ENCODE peak calls at places on chromosomes 16 and 17, in four cellular contexts. One of them, this sample, is unnamed.

GRCh38 chr16:77888786-77889185 is 100.4 kb downstream of the VAT1L start:
- DNase-seq in HFFc6: no peak
- DNase-seq in omental fat pad: no peak
- DNase-seq in MCF 10A: no peak
- DNase-seq in this sample: no peak

GRCh38 chr16:29824589-29825144 is 4.4 kb downstream of the MVP start:
- DNase-seq in HFFc6: peak; percentile 82
- DNase-seq in omental fat pad: no peak
- DNase-seq in MCF 10A: peak; percentile 77
- DNase-seq in this sample: no peak

GRCh38 chr16:3716831-3717234 is 491 bp downstream of the TRAP1 start:
- DNase-seq in HFFc6: no peak
- DNase-seq in omental fat pad: no peak
- DNase-seq in MCF 10A: peak; percentile 50
- DNase-seq in this sample: no peak

GRCh38 chr17:53496356-53496755 is 326.4 kb upstream of the KIF2B start:
- DNase-seq in HFFc6: no peak
- DNase-seq in omental fat pad: no peak
- DNase-seq in MCF 10A: no peak
- DNase-seq in this sample: no peak

GRCh38 chr17:83199500-83200201 is 120.2 kb downstream of the METRNL start:
- DNase-seq in HFFc6: peak; percentile 47
- DNase-seq in omental fat pad: peak; percentile 22
- DNase-seq in MCF 10A: no peak
- DNase-seq in this sample: no peak

GRCh38 chr17:19647697-19648474 is 665 bp upstream of the ALDH3A2 start:
- DNase-seq in HFFc6: peak; percentile 58
- DNase-seq in omental fat pad: peak; percentile 49
- DNase-seq in MCF 10A: peak; percentile 82
- DNase-seq in this sample: peak; percentile 94

GRCh38 chr17:77318491-77319210 is 177.9 kb downstream of the SEC14L1 start:
- DNase-seq in HFFc6: no peak
- DNase-seq in omental fat pad: no peak
- DNase-seq in MCF 10A: peak; percentile 34
- DNase-seq in this sample: no peak

GRCh38 chr17:63623786-63624185 is 1.6 kb downstream of the MAP3K3 start:
- DNase-seq in HFFc6: no peak
- DNase-seq in omental fat pad: no peak
- DNase-seq in MCF 10A: no peak
- DNase-seq in this sample: no peak

GRCh38 chr17:50831430-50832064 is 3.8 kb upstream of the WFIKKN2 start:
- DNase-seq in HFFc6: no peak
- DNase-seq in omental fat pad: no peak
- DNase-seq in MCF 10A: no peak
- DNase-seq in this sample: no peak

GRCh38 chr17:21263351-21263750 is 10.1 kb upstream of the NATD1 start:
- DNase-seq in HFFc6: no peak
- DNase-seq in omental fat pad: no peak
- DNase-seq in MCF 10A: peak; percentile 94
- DNase-seq in this sample: no peak

GRCh38 chr17:82497483-82498405 is 21.8 kb upstream of the FOXK2 start:
- DNase-seq in HFFc6: peak; percentile 56
- DNase-seq in omental fat pad: no peak
- DNase-seq in MCF 10A: peak; percentile 22
- DNase-seq in this sample: no peak

GRCh38 chr16:88973007-88973410 is 4.0 kb downstream of the CBFA2T3 start:
- DNase-seq in HFFc6: no peak
- DNase-seq in omental fat pad: no peak
- DNase-seq in MCF 10A: no peak
- DNase-seq in this sample: no peak

GRCh38 chr17:76438906-76439305 is 14.0 kb downstream of the UBE2O start:
- DNase-seq in HFFc6: no peak
- DNase-seq in omental fat pad: no peak
- DNase-seq in MCF 10A: no peak
- DNase-seq in this sample: no peak

GRCh38 chr17:7016886-7017826 is 4.7 kb downstream of the RNASEK start:
- DNase-seq in HFFc6: no peak
- DNase-seq in omental fat pad: no peak
- DNase-seq in MCF 10A: no peak
- DNase-seq in this sample: no peak

GRCh38 chr16:58402796-58403195 is 10.5 kb downstream of the GINS3 start:
- DNase-seq in HFFc6: no peak
- DNase-seq in omental fat pad: no peak
- DNase-seq in MCF 10A: no peak
- DNase-seq in this sample: no peak

GRCh38 chr17:61337247-61337812 is 62.3 kb upstream of the TBX2 start:
- DNase-seq in HFFc6: no peak
- DNase-seq in omental fat pad: no peak
- DNase-seq in MCF 10A: no peak
- DNase-seq in this sample: no peak

GRCh38 chr17:19342611-19343255 is 19.8 kb downstream of the B9D1 start:
- DNase-seq in HFFc6: no peak
- DNase-seq in omental fat pad: no peak
- DNase-seq in MCF 10A: no peak
- DNase-seq in this sample: no peak

GRCh38 chr16:86510465-86511261 is at the start of gene FOXF1:
- DNase-seq in HFFc6: peak; percentile 57
- DNase-seq in omental fat pad: no peak
- DNase-seq in MCF 10A: no peak
- DNase-seq in this sample: no peak

GRCh38 chr17:14428640-14429029 is 127.8 kb downstream of the HS3ST3B1 start:
- DNase-seq in HFFc6: no peak
- DNase-seq in omental fat pad: no peak
- DNase-seq in MCF 10A: no peak
- DNase-seq in this sample: no peak

GRCh38 chr16:22316411-22316811 is 19.2 kb downstream of the POLR3E start:
- DNase-seq in HFFc6: no peak
- DNase-seq in omental fat pad: no peak
- DNase-seq in MCF 10A: no peak
- DNase-seq in this sample: no peak

GRCh38 chr16:51636913-51637743 is 486.1 kb upstream of the SALL1 start:
- DNase-seq in HFFc6: peak; percentile 84
- DNase-seq in omental fat pad: no peak
- DNase-seq in MCF 10A: peak; percentile 80
- DNase-seq in this sample: no peak

GRCh38 chr16:22652463-22652845 is 141.8 kb downstream of the NPIPB5 start:
- DNase-seq in HFFc6: no peak
- DNase-seq in omental fat pad: no peak
- DNase-seq in MCF 10A: no peak
- DNase-seq in this sample: no peak

GRCh38 chr17:18877104-18877503 is 19.2 kb downstream of the PRPSAP2 start:
- DNase-seq in HFFc6: peak; percentile 40
- DNase-seq in omental fat pad: no peak
- DNase-seq in MCF 10A: no peak
- DNase-seq in this sample: no peak

GRCh38 chr17:29401237-29401636 is 11.1 kb downstream of the TAOK1 start:
- DNase-seq in HFFc6: no peak
- DNase-seq in omental fat pad: no peak
- DNase-seq in MCF 10A: no peak
- DNase-seq in this sample: no peak

GRCh38 chr16:47247691-47248090 is 103.9 kb upstream of the NETO2 start:
- DNase-seq in HFFc6: no peak
- DNase-seq in omental fat pad: no peak
- DNase-seq in MCF 10A: no peak
- DNase-seq in this sample: no peak

GRCh38 chr17:80441133-80441578 is 26.2 kb downstream of the ENDOV start:
- DNase-seq in HFFc6: no peak
- DNase-seq in omental fat pad: no peak
- DNase-seq in MCF 10A: peak; percentile 47
- DNase-seq in this sample: no peak

GRCh38 chr17:78345791-78346494 is 13.9 kb downstream of the SOCS3 start:
- DNase-seq in HFFc6: no peak
- DNase-seq in omental fat pad: no peak
- DNase-seq in MCF 10A: no peak
- DNase-seq in this sample: no peak

GRCh38 chr17:78343099-78343432 is 16.8 kb downstream of the SOCS3 start:
- DNase-seq in HFFc6: peak; percentile 88
- DNase-seq in omental fat pad: no peak
- DNase-seq in MCF 10A: peak; percentile 85
- DNase-seq in this sample: no peak

GRCh38 chr17:78345172-78345571 is 14.7 kb downstream of the SOCS3 start:
- DNase-seq in HFFc6: no peak
- DNase-seq in omental fat pad: no peak
- DNase-seq in MCF 10A: no peak
- DNase-seq in this sample: no peak

GRCh38 chr17:78343433-78344201 is 16.3 kb downstream of the SOCS3 start:
- DNase-seq in HFFc6: no peak
- DNase-seq in omental fat pad: no peak
- DNase-seq in MCF 10A: peak; percentile 47
- DNase-seq in this sample: no peak

DNA sequence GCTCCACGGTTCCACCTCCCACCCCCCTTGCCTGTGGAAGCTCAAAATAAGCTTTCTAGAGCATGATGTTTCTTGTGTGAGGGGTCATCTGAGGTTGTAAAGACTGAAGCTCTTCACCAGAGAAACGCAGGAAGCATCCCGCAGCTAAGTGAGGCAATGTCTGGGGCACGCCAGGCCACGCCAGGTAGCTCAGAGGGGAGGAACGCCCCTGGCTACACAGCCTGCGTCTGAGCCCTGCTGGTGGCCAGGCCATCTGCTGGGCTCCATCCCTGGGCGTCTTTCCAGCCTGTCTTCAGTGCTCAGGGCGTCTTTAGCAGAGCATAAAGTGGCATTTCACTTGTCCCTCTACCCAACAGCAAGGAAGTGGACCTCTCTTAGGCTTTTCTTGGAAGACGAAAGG is 15.2 kb downstream of the SOCS3 start:
- DNase-seq in HFFc6: no peak
- DNase-seq in omental fat pad: no peak
- DNase-seq in MCF 10A: no peak
- DNase-seq in this sample: no peak
- TF ChIP-seq CTCF in HFFc6: no peak
- TF ChIP-seq CTCF in omental fat pad: no peak
- TF ChIP-seq CTCF in MCF 10A: no peak
- TF ChIP-seq CTCF in this sample: no peak

DNA sequence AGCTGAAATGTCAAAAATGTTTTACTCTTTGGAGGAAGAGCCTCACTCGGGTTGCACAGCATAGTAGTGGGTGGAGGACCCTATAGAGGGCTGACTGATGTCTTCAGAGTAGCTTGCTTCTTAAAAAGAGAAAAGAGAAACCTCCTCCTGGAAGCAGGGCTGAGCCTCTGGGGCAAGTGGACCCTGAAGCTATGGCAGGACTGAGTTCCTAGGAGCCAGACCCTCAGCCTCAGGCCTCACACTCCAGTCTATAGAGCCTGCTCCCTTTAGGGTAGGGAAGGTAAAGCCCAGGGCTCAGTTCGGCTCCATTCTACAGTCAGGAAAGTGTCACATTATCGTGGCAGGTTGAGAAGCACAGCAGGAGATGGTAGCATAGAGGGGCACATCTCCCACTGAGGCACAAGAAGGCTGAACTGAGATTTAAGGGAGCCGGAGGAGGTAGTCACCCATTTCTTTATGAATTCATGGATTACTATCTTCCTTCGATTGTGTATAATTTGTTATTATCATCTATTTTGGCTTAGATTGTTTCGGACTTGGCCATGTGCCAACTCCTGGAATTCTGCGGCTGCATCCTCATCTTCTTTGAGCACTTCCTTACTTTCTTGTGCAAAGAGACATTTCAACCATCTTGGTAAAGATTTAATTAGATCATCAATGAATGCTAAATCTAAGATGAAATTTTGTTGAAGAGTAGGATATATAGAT is 7.4 kb upstream of the CUEDC1 start:
- DNase-seq in HFFc6: no peak
- DNase-seq in omental fat pad: no peak
- DNase-seq in MCF 10A: no peak
- DNase-seq in this sample: peak; percentile 37
- TF ChIP-seq CTCF in HFFc6: no peak
- TF ChIP-seq CTCF in omental fat pad: no peak
- TF ChIP-seq CTCF in MCF 10A: no peak
- TF ChIP-seq CTCF in this sample: no peak

GRCh38 chr17:49600949-49601348 is 25.3 kb downstream of the NXPH3 start:
- DNase-seq in HFFc6: no peak
- DNase-seq in omental fat pad: no peak
- DNase-seq in MCF 10A: no peak
- DNase-seq in this sample: no peak

GRCh38 chr17:49603238-49603637 is 27.6 kb downstream of the NXPH3 start:
- DNase-seq in HFFc6: no peak
- DNase-seq in omental fat pad: no peak
- DNase-seq in MCF 10A: no peak
- DNase-seq in this sample: no peak

GRCh38 chr17:49602783-49603182 is 27.1 kb downstream of the NXPH3 start:
- DNase-seq in HFFc6: no peak
- DNase-seq in omental fat pad: no peak
- DNase-seq in MCF 10A: no peak
- DNase-seq in this sample: no peak

GRCh38 chr17:49604314-49604869 is 28.7 kb downstream of the NXPH3 start:
- DNase-seq in HFFc6: no peak
- DNase-seq in omental fat pad: no peak
- DNase-seq in MCF 10A: no peak
- DNase-seq in this sample: no peak

DNA sequence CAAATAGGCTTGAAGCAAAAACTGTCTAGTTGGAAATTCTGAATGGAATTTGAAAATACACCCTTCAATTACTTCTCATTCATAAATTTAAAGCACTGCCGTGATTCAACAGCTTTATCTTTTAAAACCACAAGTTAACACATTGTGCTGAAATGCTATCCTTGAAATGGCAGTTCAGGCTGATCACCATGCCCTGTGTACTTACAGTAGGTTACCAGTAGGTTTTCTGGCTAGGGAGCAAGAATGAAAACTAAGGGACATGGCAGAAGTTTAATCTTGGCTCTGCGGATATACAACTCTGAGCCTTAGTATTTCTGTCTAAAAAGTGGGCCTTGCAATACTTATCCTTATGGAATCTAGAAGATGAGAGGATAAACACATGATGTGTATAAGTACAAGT is 28.0 kb downstream of the NXPH3 start:
- DNase-seq in HFFc6: no peak
- DNase-seq in omental fat pad: no peak
- DNase-seq in MCF 10A: no peak
- DNase-seq in this sample: no peak
- TF ChIP-seq CTCF in HFFc6: peak; percentile 45
- TF ChIP-seq CTCF in omental fat pad: no peak
- TF ChIP-seq CTCF in MCF 10A: no peak
- TF ChIP-seq CTCF in this sample: peak; percentile 11

DNA sequence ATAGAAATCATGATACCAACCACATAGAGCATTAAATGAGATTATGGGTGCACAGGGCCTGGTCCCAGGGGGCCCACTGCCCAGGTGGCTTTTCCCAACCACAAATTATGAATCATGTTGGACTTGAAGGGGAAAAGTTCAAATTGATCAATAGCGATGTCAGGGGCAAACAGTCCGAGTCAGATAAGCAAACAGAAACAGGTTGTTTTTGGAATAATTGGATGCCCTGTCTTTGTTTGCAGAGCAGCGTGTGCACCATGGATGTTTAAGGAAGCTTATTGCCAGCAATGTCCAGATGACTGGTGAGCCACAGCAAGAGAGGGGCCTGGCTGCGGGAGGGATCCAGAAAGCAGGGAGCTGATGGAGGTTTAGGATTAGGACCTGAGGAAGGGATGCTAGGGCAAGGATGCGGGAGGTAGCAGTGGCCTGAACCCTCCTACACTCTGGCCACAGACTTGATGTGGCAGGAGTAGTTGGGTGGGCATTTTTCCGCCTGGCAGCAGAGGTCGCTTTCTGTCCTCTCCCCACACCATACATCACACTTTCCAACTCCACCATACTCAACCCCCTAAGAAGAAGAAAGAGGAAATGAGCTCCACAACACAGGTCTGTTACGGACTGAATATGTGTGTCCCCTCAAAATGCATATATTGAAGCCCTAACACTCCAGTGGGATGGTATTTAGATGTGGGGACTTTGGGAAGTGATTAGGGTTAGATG is 266.4 kb upstream of the RPL38 start:
- DNase-seq in HFFc6: no peak
- DNase-seq in omental fat pad: no peak
- DNase-seq in MCF 10A: no peak
- DNase-seq in this sample: peak; percentile 85
- TF ChIP-seq CTCF in HFFc6: no peak
- TF ChIP-seq CTCF in omental fat pad: no peak
- TF ChIP-seq CTCF in MCF 10A: no peak
- TF ChIP-seq CTCF in this sample: no peak